ENCODE peak calls at places on chromosomes 5 and 9, in eight cellular contexts. One of them, this sample, is unnamed.

GRCh38 chr9:12935714-12936113 is 160.9 kb downstream of the LURAP1L start:
- DNase-seq in fibroblast of lung: peak
- DNase-seq in H1: no peak
- DNase-seq in right atrium auricular region: no peak
- DNase-seq in right lobe of liver: no peak
- DNase-seq in PC-3: no peak
- DNase-seq in heart right ventricle: no peak
- DNase-seq in GM06990: no peak
- DNase-seq in this sample: no peak

GRCh38 chr5:142322747-142323479 is 1.9 kb downstream of the SPRY4 start:
- DNase-seq in heart right ventricle: no peak
- DNase-seq in fibroblast of lung: peak
- DNase-seq in GM06990: no peak
- DNase-seq in H1: no peak
- DNase-seq in right atrium auricular region: peak
- DNase-seq in PC-3: peak
- DNase-seq in right lobe of liver: no peak
- DNase-seq in this sample: no peak

GRCh38 chr5:8953016-8953415 is 592.9 kb downstream of the SEMA5A start:
- DNase-seq in heart right ventricle: no peak
- DNase-seq in right lobe of liver: no peak
- DNase-seq in right atrium auricular region: no peak
- DNase-seq in GM06990: peak
- DNase-seq in PC-3: no peak
- DNase-seq in fibroblast of lung: peak
- DNase-seq in H1: no peak
- DNase-seq in this sample: peak

GRCh38 chr5:96699186-96699820 is 37.1 kb downstream of the CAST start:
- DNase-seq in H1: no peak
- DNase-seq in heart right ventricle: no peak
- DNase-seq in GM06990: no peak
- DNase-seq in right lobe of liver: no peak
- DNase-seq in PC-3: no peak
- DNase-seq in right atrium auricular region: no peak
- DNase-seq in fibroblast of lung: no peak
- DNase-seq in this sample: no peak

GRCh38 chr9:134230092-134230941 is 66.0 kb upstream of the RNU6ATAC start:
- DNase-seq in right lobe of liver: peak
- DNase-seq in H1: no peak
- DNase-seq in GM06990: no peak
- DNase-seq in right atrium auricular region: no peak
- DNase-seq in heart right ventricle: no peak
- DNase-seq in fibroblast of lung: no peak
- DNase-seq in PC-3: no peak
- DNase-seq in this sample: no peak

GRCh38 chr5:84290161-84290560 is 94.5 kb downstream of the EDIL3 start:
- DNase-seq in GM06990: no peak
- DNase-seq in PC-3: no peak
- DNase-seq in fibroblast of lung: no peak
- DNase-seq in right atrium auricular region: no peak
- DNase-seq in H1: no peak
- DNase-seq in heart right ventricle: no peak
- DNase-seq in right lobe of liver: no peak
- DNase-seq in this sample: no peak

GRCh38 chr9:33159058-33159759 is 7.9 kb downstream of the B4GALT1 start:
- DNase-seq in fibroblast of lung: peak
- DNase-seq in GM06990: peak
- DNase-seq in right atrium auricular region: peak
- DNase-seq in H1: no peak
- DNase-seq in PC-3: peak
- DNase-seq in heart right ventricle: peak
- DNase-seq in right lobe of liver: peak
- DNase-seq in this sample: no peak

GRCh38 chr5:76169536-76169935 is 86.4 kb downstream of the SV2C start:
- DNase-seq in GM06990: no peak
- DNase-seq in right atrium auricular region: no peak
- DNase-seq in fibroblast of lung: no peak
- DNase-seq in right lobe of liver: no peak
- DNase-seq in H1: no peak
- DNase-seq in PC-3: no peak
- DNase-seq in heart right ventricle: no peak
- DNase-seq in this sample: no peak

GRCh38 chr9:16191237-16191636 is 638.4 kb downstream of the CCDC171 start:
- DNase-seq in right atrium auricular region: no peak
- DNase-seq in PC-3: no peak
- DNase-seq in right lobe of liver: no peak
- DNase-seq in H1: no peak
- DNase-seq in GM06990: no peak
- DNase-seq in heart right ventricle: no peak
- DNase-seq in fibroblast of lung: peak
- DNase-seq in this sample: no peak

GRCh38 chr9:83299556-83299955 is 236.6 kb upstream of the RASEF start:
- DNase-seq in fibroblast of lung: no peak
- DNase-seq in heart right ventricle: no peak
- DNase-seq in right lobe of liver: no peak
- DNase-seq in GM06990: no peak
- DNase-seq in right atrium auricular region: no peak
- DNase-seq in PC-3: peak
- DNase-seq in H1: no peak
- DNase-seq in this sample: no peak

GRCh38 chr5:80128129-80128528 is 93.0 kb downstream of the THBS4 start:
- DNase-seq in fibroblast of lung: no peak
- DNase-seq in PC-3: peak
- DNase-seq in H1: no peak
- DNase-seq in heart right ventricle: no peak
- DNase-seq in GM06990: no peak
- DNase-seq in right lobe of liver: no peak
- DNase-seq in right atrium auricular region: no peak
- DNase-seq in this sample: no peak

GRCh38 chr5:11390369-11390768 is 513.9 kb downstream of the CTNND2 start:
- DNase-seq in right lobe of liver: no peak
- DNase-seq in PC-3: peak
- DNase-seq in GM06990: no peak
- DNase-seq in heart right ventricle: no peak
- DNase-seq in H1: no peak
- DNase-seq in right atrium auricular region: no peak
- DNase-seq in fibroblast of lung: no peak
- DNase-seq in this sample: no peak

GRCh38 chr9:94780516-94780950 is 54.0 kb downstream of the AOPEP start:
- DNase-seq in heart right ventricle: peak
- DNase-seq in right atrium auricular region: peak
- DNase-seq in H1: no peak
- DNase-seq in GM06990: no peak
- DNase-seq in right lobe of liver: no peak
- DNase-seq in PC-3: no peak
- DNase-seq in fibroblast of lung: no peak
- DNase-seq in this sample: no peak

GRCh38 chr9:110443146-110443877 is 105.6 kb upstream of the TXNDC8 start:
- DNase-seq in H1: no peak
- DNase-seq in PC-3: peak
- DNase-seq in fibroblast of lung: peak
- DNase-seq in GM06990: no peak
- DNase-seq in right lobe of liver: no peak
- DNase-seq in right atrium auricular region: no peak
- DNase-seq in heart right ventricle: no peak
- DNase-seq in this sample: no peak

GRCh38 chr9:545480-545879 is 296.0 kb upstream of the DMRT1 start:
- DNase-seq in right atrium auricular region: peak
- DNase-seq in GM06990: no peak
- DNase-seq in H1: no peak
- DNase-seq in right lobe of liver: no peak
- DNase-seq in heart right ventricle: peak
- DNase-seq in PC-3: no peak
- DNase-seq in fibroblast of lung: no peak
- DNase-seq in this sample: no peak

GRCh38 chr5:27315541-27316282 is 277.3 kb upstream of the CDH9 start:
- DNase-seq in right atrium auricular region: no peak
- DNase-seq in heart right ventricle: no peak
- DNase-seq in H1: no peak
- DNase-seq in PC-3: peak
- DNase-seq in right lobe of liver: no peak
- DNase-seq in fibroblast of lung: peak
- DNase-seq in GM06990: no peak
- DNase-seq in this sample: no peak

GRCh38 chr5:11675198-11675597 is 229.0 kb downstream of the CTNND2 start:
- DNase-seq in right lobe of liver: no peak
- DNase-seq in heart right ventricle: no peak
- DNase-seq in GM06990: no peak
- DNase-seq in H1: no peak
- DNase-seq in PC-3: no peak
- DNase-seq in fibroblast of lung: no peak
- DNase-seq in right atrium auricular region: no peak
- DNase-seq in this sample: no peak

GRCh38 chr5:141484499-141485304 is at the start of gene PCDHGC4:
- DNase-seq in heart right ventricle: no peak
- DNase-seq in GM06990: peak
- DNase-seq in H1: peak
- DNase-seq in right lobe of liver: no peak
- DNase-seq in right atrium auricular region: peak
- DNase-seq in PC-3: no peak
- DNase-seq in fibroblast of lung: no peak
- DNase-seq in this sample: no peak

GRCh38 chr9:33813712-33814641 is 3.0 kb upstream of the UBE2R2 start:
- DNase-seq in right lobe of liver: no peak
- DNase-seq in PC-3: peak
- DNase-seq in GM06990: peak
- DNase-seq in heart right ventricle: no peak
- DNase-seq in H1: no peak
- DNase-seq in fibroblast of lung: peak
- DNase-seq in right atrium auricular region: no peak
- DNase-seq in this sample: no peak

GRCh38 chr5:134577796-134578577 is 52.5 kb downstream of the JADE2 start:
- DNase-seq in PC-3: peak
- DNase-seq in fibroblast of lung: peak
- DNase-seq in heart right ventricle: peak
- DNase-seq in right lobe of liver: peak
- DNase-seq in H1: peak
- DNase-seq in GM06990: peak
- DNase-seq in right atrium auricular region: peak
- DNase-seq in this sample: no peak

DNA sequence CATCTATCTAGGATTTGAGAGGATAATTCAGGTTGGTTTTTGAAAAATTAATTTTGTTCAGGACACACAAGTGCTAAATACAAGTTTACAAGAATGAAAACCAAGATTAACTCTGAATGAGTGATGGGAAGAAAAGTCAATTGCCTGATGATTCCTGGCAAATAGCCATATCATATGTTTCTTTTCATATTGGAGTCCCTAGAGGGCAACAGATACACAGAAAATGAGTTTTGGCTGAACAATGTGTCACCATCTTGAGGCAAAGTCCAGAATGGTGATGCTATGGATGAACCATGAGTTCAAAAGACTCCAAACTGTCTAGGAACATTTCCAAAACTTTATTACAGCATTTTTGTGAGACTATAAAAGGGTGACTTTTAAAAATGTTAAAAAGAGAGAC is 382.9 kb downstream of the TMEM161B start:
- DNase-seq in H1: no peak
- DNase-seq in right atrium auricular region: no peak
- DNase-seq in right lobe of liver: no peak
- DNase-seq in fibroblast of lung: no peak
- DNase-seq in heart right ventricle: no peak
- DNase-seq in GM06990: no peak
- DNase-seq in PC-3: peak
- DNase-seq in this sample: no peak
- TF ChIP-seq CTCF in H1: peak
- TF ChIP-seq CTCF in right atrium auricular region: no peak
- TF ChIP-seq CTCF in right lobe of liver: no peak
- TF ChIP-seq CTCF in fibroblast of lung: no peak
- TF ChIP-seq CTCF in heart right ventricle: no peak
- TF ChIP-seq CTCF in GM06990: no peak
- TF ChIP-seq CTCF in PC-3: peak
- TF ChIP-seq CTCF in this sample: no peak

GRCh38 chr9:130474131-130474530 is 29.4 kb downstream of the ASS1 start:
- DNase-seq in H1: no peak
- DNase-seq in right atrium auricular region: no peak
- DNase-seq in PC-3: no peak
- DNase-seq in fibroblast of lung: no peak
- DNase-seq in right lobe of liver: no peak
- DNase-seq in GM06990: no peak
- DNase-seq in heart right ventricle: no peak
- DNase-seq in this sample: no peak
- H3K4me3 ChIP-seq in H1: no peak
- H3K4me3 ChIP-seq in right atrium auricular region: no peak
- H3K4me3 ChIP-seq in PC-3: no peak
- H3K4me3 ChIP-seq in fibroblast of lung: no peak
- H3K4me3 ChIP-seq in right lobe of liver: no peak
- H3K4me3 ChIP-seq in GM06990: no peak
- H3K4me3 ChIP-seq in heart right ventricle: no peak
- H3K4me3 ChIP-seq in this sample: no peak

GRCh38 chr9:70229026-70229425 is 29.8 kb upstream of the SMC5 start:
- DNase-seq in fibroblast of lung: peak
- DNase-seq in GM06990: no peak
- DNase-seq in PC-3: no peak
- DNase-seq in heart right ventricle: peak
- DNase-seq in H1: no peak
- DNase-seq in right atrium auricular region: peak
- DNase-seq in right lobe of liver: no peak
- DNase-seq in this sample: no peak

GRCh38 chr9:70228098-70228497 is 30.7 kb upstream of the SMC5 start:
- DNase-seq in right lobe of liver: no peak
- DNase-seq in PC-3: no peak
- DNase-seq in fibroblast of lung: no peak
- DNase-seq in GM06990: no peak
- DNase-seq in H1: no peak
- DNase-seq in right atrium auricular region: no peak
- DNase-seq in heart right ventricle: no peak
- DNase-seq in this sample: no peak

GRCh38 chr9:70232476-70232875 is 26.3 kb upstream of the SMC5 start:
- DNase-seq in right atrium auricular region: no peak
- DNase-seq in heart right ventricle: no peak
- DNase-seq in fibroblast of lung: no peak
- DNase-seq in H1: no peak
- DNase-seq in PC-3: no peak
- DNase-seq in GM06990: no peak
- DNase-seq in right lobe of liver: no peak
- DNase-seq in this sample: no peak

DNA sequence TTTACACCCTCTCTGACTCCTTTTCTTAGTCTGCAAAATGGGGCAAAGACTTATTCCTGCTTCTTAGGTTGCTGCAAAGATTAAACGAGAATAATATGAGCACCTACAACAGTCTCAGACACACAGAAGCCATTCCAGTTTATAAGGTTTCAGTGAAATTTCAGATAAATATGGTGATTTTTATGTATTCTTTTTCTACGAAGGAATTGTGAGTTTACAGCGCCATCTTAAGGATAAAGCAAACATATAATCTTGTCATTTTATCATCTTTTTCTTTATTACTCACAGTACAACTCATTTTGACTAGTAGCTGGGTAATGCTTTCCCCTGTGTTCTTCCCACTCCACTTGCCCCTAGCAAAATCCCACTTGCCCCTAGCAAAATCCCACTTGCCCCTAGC is 29.2 kb upstream of the SMC5 start:
- DNase-seq in GM06990: no peak
- DNase-seq in H1: no peak
- DNase-seq in right lobe of liver: no peak
- DNase-seq in heart right ventricle: no peak
- DNase-seq in fibroblast of lung: peak
- DNase-seq in right atrium auricular region: no peak
- DNase-seq in PC-3: peak
- DNase-seq in this sample: no peak
- TF ChIP-seq CTCF in GM06990: no peak
- TF ChIP-seq CTCF in H1: peak
- TF ChIP-seq CTCF in right lobe of liver: no peak
- TF ChIP-seq CTCF in heart right ventricle: no peak
- TF ChIP-seq CTCF in fibroblast of lung: peak
- TF ChIP-seq CTCF in right atrium auricular region: peak
- TF ChIP-seq CTCF in PC-3: peak
- TF ChIP-seq CTCF in this sample: no peak

GRCh38 chr9:69149321-69149807 is 24.7 kb upstream of the TJP2 start:
- DNase-seq in fibroblast of lung: peak
- DNase-seq in PC-3: no peak
- DNase-seq in right lobe of liver: no peak
- DNase-seq in H1: peak
- DNase-seq in right atrium auricular region: no peak
- DNase-seq in GM06990: no peak
- DNase-seq in heart right ventricle: peak
- DNase-seq in this sample: no peak
- H3K4me3 ChIP-seq in fibroblast of lung: peak
- H3K4me3 ChIP-seq in PC-3: no peak
- H3K4me3 ChIP-seq in right lobe of liver: no peak
- H3K4me3 ChIP-seq in H1: no peak
- H3K4me3 ChIP-seq in right atrium auricular region: no peak
- H3K4me3 ChIP-seq in GM06990: no peak
- H3K4me3 ChIP-seq in heart right ventricle: peak
- H3K4me3 ChIP-seq in this sample: no peak

This sample was measured in GM12864.